ENCODE peak calls at places on chromosomes 16 and 17, in four cellular contexts. One of them, this sample, is unnamed.

GRCh38 chr17:7328840-7329359 is at the start of gene NEURL4:
- DNase-seq in mucosa of descending colon: peak
- DNase-seq in CD8-positive, alpha-beta memory T cell: peak
- DNase-seq in HT-29: no peak
- DNase-seq in this sample: no peak

GRCh38 chr16:84643180-84643583 is 5.1 kb upstream of the KLHL36 start:
- DNase-seq in mucosa of descending colon: peak
- DNase-seq in HT-29: no peak
- DNase-seq in CD8-positive, alpha-beta memory T cell: no peak
- DNase-seq in this sample: no peak

GRCh38 chr16:66695935-66696668 is 441 bp downstream of the CMTM4 start:
- DNase-seq in CD8-positive, alpha-beta memory T cell: peak
- DNase-seq in mucosa of descending colon: peak
- DNase-seq in HT-29: peak
- DNase-seq in this sample: peak

GRCh38 chr17:40548982-40549680 is 16.1 kb downstream of the CCR7 start:
- DNase-seq in CD8-positive, alpha-beta memory T cell: peak
- DNase-seq in HT-29: peak
- DNase-seq in mucosa of descending colon: peak
- DNase-seq in this sample: no peak

GRCh38 chr17:12296120-12296727 is 275.5 kb downstream of the MAP2K4 start:
- DNase-seq in HT-29: no peak
- DNase-seq in CD8-positive, alpha-beta memory T cell: no peak
- DNase-seq in mucosa of descending colon: no peak
- DNase-seq in this sample: no peak

GRCh38 chr16:53741546-53741945 is 37.6 kb downstream of the FTO start:
- DNase-seq in HT-29: no peak
- DNase-seq in CD8-positive, alpha-beta memory T cell: no peak
- DNase-seq in mucosa of descending colon: no peak
- DNase-seq in this sample: no peak

GRCh38 chr16:11495066-11495407 is 91.7 kb downstream of the LITAF start:
- DNase-seq in CD8-positive, alpha-beta memory T cell: no peak
- DNase-seq in mucosa of descending colon: no peak
- DNase-seq in HT-29: no peak
- DNase-seq in this sample: no peak

GRCh38 chr16:25065899-25066298 is 45.6 kb upstream of the LCMT1 start:
- DNase-seq in HT-29: no peak
- DNase-seq in CD8-positive, alpha-beta memory T cell: no peak
- DNase-seq in mucosa of descending colon: peak
- DNase-seq in this sample: no peak

GRCh38 chr16:80924372-80924978 is 82.2 kb downstream of the CMC2 start:
- DNase-seq in HT-29: peak
- DNase-seq in CD8-positive, alpha-beta memory T cell: no peak
- DNase-seq in mucosa of descending colon: peak
- DNase-seq in this sample: peak

GRCh38 chr17:44112284-44113280 is 10.9 kb downstream of the HDAC5 start:
- DNase-seq in CD8-positive, alpha-beta memory T cell: no peak
- DNase-seq in mucosa of descending colon: no peak
- DNase-seq in HT-29: no peak
- DNase-seq in this sample: no peak

GRCh38 chr16:81831722-81832126 is 52.6 kb downstream of the PLCG2 start:
- DNase-seq in HT-29: no peak
- DNase-seq in mucosa of descending colon: peak
- DNase-seq in CD8-positive, alpha-beta memory T cell: peak
- DNase-seq in this sample: peak

GRCh38 chr17:46793541-46793940 is 25.0 kb downstream of the WNT3 start:
- DNase-seq in HT-29: no peak
- DNase-seq in mucosa of descending colon: no peak
- DNase-seq in CD8-positive, alpha-beta memory T cell: no peak
- DNase-seq in this sample: no peak

GRCh38 chr16:75206749-75207451 is at the start of gene CTRB2:
- DNase-seq in CD8-positive, alpha-beta memory T cell: no peak
- DNase-seq in mucosa of descending colon: no peak
- DNase-seq in HT-29: no peak
- DNase-seq in this sample: no peak

GRCh38 chr17:41894791-41895331 is 23.9 kb downstream of the ACLY start:
- DNase-seq in HT-29: no peak
- DNase-seq in mucosa of descending colon: no peak
- DNase-seq in CD8-positive, alpha-beta memory T cell: no peak
- DNase-seq in this sample: no peak

GRCh38 chr17:79138826-79139225 is 64.2 kb downstream of the ENGASE start:
- DNase-seq in mucosa of descending colon: no peak
- DNase-seq in CD8-positive, alpha-beta memory T cell: no peak
- DNase-seq in HT-29: no peak
- DNase-seq in this sample: no peak

GRCh38 chr16:17350212-17350611 is 120.5 kb downstream of the XYLT1 start:
- DNase-seq in mucosa of descending colon: no peak
- DNase-seq in CD8-positive, alpha-beta memory T cell: no peak
- DNase-seq in HT-29: no peak
- DNase-seq in this sample: no peak

GRCh38 chr17:48484850-48485249 is 46.0 kb downstream of the HOXB1 start:
- DNase-seq in mucosa of descending colon: no peak
- DNase-seq in HT-29: peak
- DNase-seq in CD8-positive, alpha-beta memory T cell: no peak
- DNase-seq in this sample: no peak